ENCODE peak calls at places on chromosomes 7 and 10, in seven cellular contexts. D is heart right ventricle, M is fibroblast of lung, N is OCI-LY7, H is AG04450, O is astrocyte of the spinal cord, Y is mammary epithelial cell. V is an unnamed sample.
A peak's percentile ranks its signal among the peaks of the same experiment; 100 is the strongest.

GRCh38 chr10:13490503-13490902 is 38.3 kb downstream of the BEND7 start:
- DNase-seq in D (no peak), M (no peak), N (no peak), H (no peak), O (no peak), Y (no peak), V (no peak)

GRCh38 chr10:102646610-102647432 is 2.5 kb downstream of the TRIM8 start:
- DNase-seq in D (no peak), M (peak; percentile 73), N (peak; percentile 86), H (no peak), O (peak; percentile 37), Y (no peak), V (peak; percentile 58)

GRCh38 chr7:51633596-51633995 is 317.0 kb upstream of the COBL start:
- DNase-seq in D (no peak), M (no peak), N (no peak), H (no peak), O (peak; percentile 58), Y (no peak), V (no peak)

GRCh38 chr7:124072603-124073324 is 39.9 kb upstream of the TMEM229A start:
- DNase-seq in D (no peak), M (peak; percentile 98), N (no peak), H (peak; percentile 72), O (peak; percentile 91), Y (peak; percentile 63), V (peak; percentile 84)

GRCh38 chr10:6019796-6020195 is 42.4 kb downstream of the IL2RA start:
- DNase-seq in D (no peak), M (no peak), N (peak; percentile 37), H (no peak), O (no peak), Y (no peak), V (no peak)

GRCh38 chr7:100676501-100677306 is 3.2 kb downstream of the GNB2 start:
- DNase-seq in D (no peak), M (no peak), N (no peak), H (no peak), O (no peak), Y (no peak), V (no peak)

GRCh38 chr7:3217166-3217565 is 83.9 kb upstream of the SDK1 start:
- DNase-seq in D (peak; percentile 45), M (peak; percentile 36), N (no peak), H (no peak), O (peak; percentile 28), Y (no peak), V (peak; percentile 63)

GRCh38 chr7:152313879-152314604 is 121.8 kb downstream of the KMT2C start:
- DNase-seq in D (no peak), M (peak; percentile 91), N (no peak), H (peak; percentile 29), O (peak; percentile 85), Y (peak; percentile 81), V (peak; percentile 96)

GRCh38 chr10:78194539-78195402 is 161.1 kb downstream of the RPS24 start:
- DNase-seq in D (no peak), M (no peak), N (no peak), H (no peak), O (peak; percentile 17), Y (peak; percentile 12), V (peak; percentile 20)

GRCh38 chr7:159099217-159099655 is 45.4 kb downstream of the VIPR2 start:
- DNase-seq in D (no peak), M (no peak), N (no peak), H (no peak), O (no peak), Y (no peak), V (no peak)

GRCh38 chr10:119726291-119727261 is 726 bp downstream of the INPP5F start:
- DNase-seq in D (no peak), M (no peak), N (no peak), H (no peak), O (no peak), Y (no peak), V (no peak)

GRCh38 chr7:155510975-155511595 is 35.3 kb downstream of the CNPY1 start:
- DNase-seq in D (no peak), M (no peak), N (no peak), H (no peak), O (no peak), Y (no peak), V (no peak)

GRCh38 chr7:155508372-155509024 is 37.9 kb downstream of the CNPY1 start:
- DNase-seq in D (no peak), M (no peak), N (no peak), H (no peak), O (no peak), Y (no peak), V (no peak)

GRCh38 chr7:155509725-155510551 is 36.4 kb downstream of the CNPY1 start:
- DNase-seq in D (no peak), M (no peak), N (no peak), H (no peak), O (no peak), Y (no peak), V (no peak)

GRCh38 chr7:155506854-155507337 is 39.5 kb downstream of the CNPY1 start:
- DNase-seq in D (no peak), M (peak; percentile 14), N (no peak), H (no peak), O (no peak), Y (peak; percentile 32), V (no peak)

DNA sequence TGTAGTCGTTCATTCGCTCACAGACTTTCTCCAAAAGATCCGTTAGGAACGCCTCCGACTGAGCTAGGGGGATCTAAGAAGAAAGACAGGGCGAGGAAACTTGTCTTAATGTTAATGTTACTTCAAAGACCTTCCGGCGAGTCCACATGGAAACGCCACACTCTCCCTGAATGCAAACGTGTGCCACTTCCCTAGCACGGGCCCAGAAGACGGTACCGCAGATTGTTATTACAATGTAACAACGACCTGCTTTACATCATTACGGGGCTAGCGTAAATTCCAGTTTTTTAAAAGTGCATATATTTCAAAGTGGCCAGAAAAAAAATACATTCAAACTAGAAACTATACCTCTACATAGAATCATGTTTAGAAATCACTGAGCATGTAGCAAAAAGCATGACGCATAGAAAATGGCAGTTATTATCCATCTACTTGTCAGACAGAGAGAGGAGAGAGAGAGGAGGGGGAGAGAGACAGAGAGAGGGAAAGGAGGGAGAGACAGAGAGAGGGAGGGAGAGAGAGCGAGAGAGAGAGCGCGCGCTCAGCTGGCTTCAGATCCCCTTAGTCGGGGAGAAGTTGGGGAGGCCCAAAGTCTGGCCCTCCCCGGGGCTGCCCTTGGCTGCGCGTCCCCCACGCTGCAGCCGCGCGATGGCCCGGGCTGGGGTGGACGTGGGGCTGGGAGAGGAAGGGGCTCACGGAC is 37.2 kb downstream of the CNPY1 start:
- DNase-seq in D (no peak), M (no peak), N (no peak), H (no peak), O (no peak), Y (no peak), V (no peak)
- TF ChIP-seq CTCF in D (no peak), M (no peak), N (no peak), H (no peak), O (no peak), Y (no peak), V (no peak)

GRCh38 chr7:9488555-9488954 is 1055.1 kb downstream of the NXPH1 start:
- DNase-seq in D (no peak), M (peak; percentile 88), N (no peak), H (peak; percentile 6), O (peak; percentile 90), Y (peak; percentile 21), V (peak; percentile 48)
- H3K4me3 ChIP-seq in D (no peak overlapping the region), M (no peak overlapping the region), N (no peak overlapping the region), H (no peak overlapping the region), O (no peak overlapping the region), Y (no peak overlapping the region), V (no peak overlapping the region)

DNA sequence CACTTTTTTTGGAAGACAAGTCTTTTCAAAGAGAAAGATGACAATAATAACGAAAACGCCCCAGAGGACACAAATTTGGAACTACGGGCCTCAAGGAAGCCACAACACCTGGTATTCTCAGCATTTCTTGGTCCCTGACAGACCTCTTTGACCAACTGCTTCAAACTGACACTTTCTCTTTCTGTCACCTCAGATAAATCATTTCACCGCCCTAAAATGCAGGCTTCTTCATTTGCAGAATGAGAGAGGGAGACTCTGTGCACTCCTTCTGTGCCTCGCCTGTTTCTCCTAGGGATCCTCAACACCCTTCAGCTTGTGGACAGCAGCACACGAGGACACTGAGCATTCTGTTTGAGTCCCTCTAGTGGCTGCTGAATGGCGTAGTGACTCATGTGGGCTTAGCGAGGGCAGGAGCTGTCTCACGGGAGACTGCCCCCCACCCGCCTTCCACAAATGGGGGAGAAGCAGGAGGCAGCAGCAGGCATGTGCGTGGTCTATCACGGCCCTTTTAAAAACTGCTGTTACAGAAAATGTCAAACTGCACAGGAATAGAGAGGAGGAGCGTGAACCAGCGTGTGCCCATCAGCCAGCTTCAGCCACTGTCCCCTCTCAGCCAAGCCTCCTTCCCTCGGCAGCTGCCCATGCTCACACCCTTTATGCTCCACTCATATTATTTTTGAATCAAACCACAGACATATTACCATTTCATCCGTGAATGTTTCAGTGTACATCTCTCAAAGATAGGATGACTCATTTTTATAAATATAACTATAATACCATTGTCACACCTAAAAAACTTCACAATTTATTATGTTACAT is 41.4 kb downstream of the GSDME start:
- DNase-seq in D (no peak), M (peak; percentile 54), N (peak; percentile 90), H (no peak), O (peak; percentile 43), Y (no peak), V (peak; percentile 54)
- TF ChIP-seq CTCF in D (peak; percentile 47), M (peak; percentile 20), N (peak; percentile 69), H (peak; percentile 58), O (peak; percentile 64), Y (peak; percentile 32), V (peak; percentile 49)

GRCh38 chr7:140655511-140656408 is 15.1 kb upstream of the DENND2A start:
- DNase-seq in D (no peak), M (no peak), N (no peak), H (no peak), O (no peak), Y (no peak), V (peak; percentile 21)
- H3K4me3 ChIP-seq in D (peak overlapping the region; percentile 45), M (peak overlapping the region; percentile 48), N (no peak overlapping the region), H (no peak overlapping the region), O (no peak overlapping the region), Y (no peak overlapping the region), V (no peak overlapping the region)

V was measured in cardiac fibroblast.